ENCODE peak calls at places on chromosomes 2 and 18, in six cellular contexts. N is AG09319, G is foreskin fibroblast, J is NAMALWA, P is MCF 10A, O is HT1080. X is an unnamed sample.

GRCh38 chr18:36314754-36315153 is 17.2 kb downstream of the FHOD3 start:
- DNase-seq in G (peak; percentile 75), O (peak; percentile 86), J (no peak), P (peak; percentile 61), N (no peak), X (peak; percentile 93)

GRCh38 chr2:159904565-159905281 is 106.7 kb upstream of the CD302 start:
- DNase-seq in O (no peak), G (no peak), J (peak; percentile 86), P (no peak), N (no peak), X (no peak)

GRCh38 chr2:121529439-121530209 is 1.1 kb upstream of the RNU4ATAC start:
- DNase-seq in O (no peak), N (peak; percentile 12), J (peak; percentile 49), G (peak; percentile 42), P (peak; percentile 45), X (peak; percentile 52)

GRCh38 chr2:209316141-209316540 is 107.7 kb upstream of the MAP2 start:
- DNase-seq in N (no peak), P (no peak), G (no peak), O (no peak), J (no peak), X (no peak)

GRCh38 chr2:127541849-127542630 is 6.6 kb downstream of the MYO7B start:
- DNase-seq in P (no peak), G (no peak), J (no peak), N (no peak), O (no peak), X (no peak)

GRCh38 chr2:85602476-85603234 is at the start of gene TMEM150A:
- DNase-seq in P (peak; percentile 90), J (peak; percentile 90), O (peak; percentile 88), G (peak; percentile 94), N (peak; percentile 60), X (peak; percentile 90)

GRCh38 chr2:173884403-173884802 is 80.8 kb downstream of the SP3 start:
- DNase-seq in O (peak; percentile 15), J (peak; percentile 41), N (no peak), P (peak; percentile 68), G (peak; percentile 19), X (peak; percentile 56)

GRCh38 chr2:28750316-28751101 is 1.1 kb upstream of the PPP1CB start:
- DNase-seq in G (peak; percentile 25), N (no peak), O (peak; percentile 29), P (no peak), J (peak; percentile 55), X (peak; percentile 62)

GRCh38 chr2:12169060-12169406 is 422.6 kb downstream of the LPIN1 start:
- DNase-seq in P (peak; percentile 3), O (peak; percentile 25), J (no peak), G (peak; percentile 83), N (peak; percentile 34), X (peak; percentile 93)

GRCh38 chr18:10290244-10291240 is 163.9 kb upstream of the APCDD1 start:
- DNase-seq in O (no peak), P (no peak), G (peak; percentile 56), J (no peak), N (no peak), X (no peak)

GRCh38 chr18:13823707-13824395 is at the start of gene MC5R:
- DNase-seq in G (peak; percentile 20), O (peak; percentile 1), P (peak; percentile 47), N (no peak), J (peak; percentile 72), X (peak; percentile 17)

GRCh38 chr2:190887089-190887488 is 6.5 kb downstream of the GLS start:
- DNase-seq in J (peak; percentile 34), O (peak; percentile 45), G (no peak), P (peak; percentile 64), N (no peak), X (peak; percentile 64)

GRCh38 chr2:8684421-8684884 is 2.6 kb downstream of the ID2 start:
- DNase-seq in P (peak; percentile 30), G (no peak), N (no peak), O (no peak), J (peak; percentile 75), X (peak; percentile 57)

GRCh38 chr2:204686415-204686814 is 141.1 kb downstream of the PARD3B start:
- DNase-seq in J (no peak), N (no peak), G (no peak), O (no peak), P (no peak), X (no peak)

GRCh38 chr18:79855147-79855910 is 57.6 kb downstream of the KCNG2 start:
- DNase-seq in J (peak; percentile 53), P (no peak), O (no peak), G (no peak), N (no peak), X (peak; percentile 57)

GRCh38 chr2:128290356-128290755 is 28.3 kb downstream of the HS6ST1 start:
- DNase-seq in O (no peak), J (no peak), P (no peak), N (no peak), G (no peak), X (peak; percentile 22)

GRCh38 chr2:54704688-54705605 is 18.5 kb upstream of the EML6 start:
- DNase-seq in O (peak; percentile 44), N (no peak), G (no peak), J (peak; percentile 84), P (peak; percentile 77), X (peak; percentile 67)

GRCh38 chr2:42385225-42385624 is 24.2 kb upstream of the COX7A2L start:
- DNase-seq in G (no peak), P (peak; percentile 20), J (no peak), N (no peak), O (peak; percentile 25), X (peak; percentile 30)

GRCh38 chr18:74196220-74197119 is 48.1 kb downstream of the TIMM21 start:
- DNase-seq in J (peak; percentile 87), G (peak; percentile 36), P (peak; percentile 75), N (no peak), O (peak; percentile 72), X (peak; percentile 62)

GRCh38 chr2:218293715-218294429 is 1.6 kb upstream of the TMBIM1 start:
- DNase-seq in N (no peak), O (no peak), G (no peak), J (no peak), P (no peak), X (no peak)

GRCh38 chr2:1754461-1755170 is 10.3 kb upstream of the PXDN start:
- DNase-seq in G (no peak), P (no peak), J (no peak), O (no peak), N (no peak), X (no peak)

GRCh38 chr2:161237397-161238263 is 70.6 kb upstream of the PSMD14 start:
- DNase-seq in G (peak; percentile 56), J (peak; percentile 46), P (no peak), N (peak; percentile 24), O (no peak), X (peak; percentile 48)

GRCh38 chr2:74507926-74508520 is 528 bp upstream of the PCGF1 start:
- DNase-seq in J (peak; percentile 35), P (peak; percentile 24), N (no peak), G (peak; percentile 78), O (no peak), X (peak; percentile 18)

GRCh38 chr2:96872591-96873349 is 2.9 kb upstream of the SEMA4C start:
- DNase-seq in J (no peak), O (no peak), G (no peak), P (no peak), N (no peak), X (peak; percentile 29)

GRCh38 chr2:10504994-10505820 is 57.1 kb upstream of the ODC1 start:
- DNase-seq in O (no peak), N (no peak), P (no peak), J (no peak), G (no peak), X (no peak)